ENCODE peak calls at places on chromosomes 16 and 17, in seven cellular contexts. O is AG09309, C is NT2/D1, K is GM23338, B is psoas muscle, V is sigmoid colon, U is cardiac fibroblast. Q is an unnamed sample.

GRCh38 chr17:39153541-39154111 is 2.2 kb upstream of the PLXDC1 start:
- DNase-seq in V (peak; percentile 97), C (no peak), U (peak; percentile 94), K (peak; percentile 78), B (peak; percentile 95), O (no peak), Q (peak; percentile 64)

GRCh38 chr17:62704381-62704971 is 77.0 kb downstream of the MRC2 start:
- DNase-seq in U (peak; percentile 67), B (peak; percentile 65), O (no peak), C (no peak), V (peak; percentile 76), K (peak; percentile 74), Q (no peak)

GRCh38 chr17:61324540-61324868 is 75.1 kb upstream of the TBX2 start:
- DNase-seq in U (peak; percentile 79), B (no peak), O (no peak), C (no peak), K (no peak), V (no peak), Q (no peak)

GRCh38 chr17:75611746-75612437 is 21.3 kb upstream of the SMIM5 start:
- DNase-seq in K (no peak), O (no peak), C (no peak), U (no peak), B (no peak), V (no peak), Q (no peak)

GRCh38 chr16:58086381-58087208 is 42.6 kb downstream of the CFAP20 start:
- DNase-seq in V (no peak), O (no peak), C (no peak), U (no peak), B (no peak), K (no peak), Q (no peak)

GRCh38 chr17:1562178-1562643 is 381 bp downstream of the PITPNA start:
- DNase-seq in C (no peak), B (peak; percentile 80), U (peak; percentile 30), V (peak; percentile 76), K (peak; percentile 50), O (no peak), Q (no peak)

GRCh38 chr17:47618416-47618815 is 31.3 kb upstream of the KPNB1 start:
- DNase-seq in K (peak; percentile 59), B (no peak), U (peak; percentile 22), C (no peak), O (no peak), V (no peak), Q (no peak)

GRCh38 chr17:72724375-72724774 is 368.1 kb downstream of the SLC39A11 start:
- DNase-seq in U (peak; percentile 41), C (no peak), V (no peak), K (no peak), O (no peak), B (no peak), Q (no peak)

GRCh38 chr17:13862341-13862740 is 207.0 kb upstream of the COX10 start:
- DNase-seq in O (no peak), U (no peak), V (no peak), C (no peak), B (no peak), K (no peak), Q (no peak)

GRCh38 chr17:27810902-27811557 is 10.7 kb upstream of the NOS2 start:
- DNase-seq in U (peak; percentile 49), O (no peak), B (no peak), K (no peak), V (no peak), C (no peak), Q (peak; percentile 24)

GRCh38 chr16:29845656-29846055 is 17.4 kb downstream of the CDIPT start:
- DNase-seq in B (no peak), O (no peak), K (no peak), V (no peak), C (no peak), U (no peak), Q (no peak)

GRCh38 chr16:89712476-89712805 is 8.3 kb downstream of the VPS9D1 start:
- DNase-seq in C (no peak), V (no peak), B (no peak), O (no peak), U (peak; percentile 16), K (no peak), Q (no peak)

GRCh38 chr16:578870-579405 is 9.2 kb downstream of the PIGQ start:
- DNase-seq in K (peak; percentile 93), B (peak; percentile 91), O (no peak), U (peak; percentile 76), C (no peak), V (peak; percentile 85), Q (no peak)

GRCh38 chr17:40058151-40058784 is 4.1 kb upstream of the MED24 start:
- DNase-seq in V (no peak), O (no peak), C (no peak), U (peak; percentile 46), K (no peak), B (no peak), Q (no peak)

GRCh38 chr16:71853413-71853812 is 7.6 kb downstream of the ATXN1L start:
- DNase-seq in K (no peak), O (no peak), B (no peak), V (no peak), U (no peak), C (no peak), Q (no peak)

GRCh38 chr16:51222016-51222415 is 70.9 kb upstream of the SALL1 start:
- DNase-seq in K (no peak), C (no peak), O (no peak), B (no peak), V (no peak), U (no peak), Q (no peak)

GRCh38 chr17:39591958-39592954 is 15.5 kb downstream of the NEUROD2 start:
- DNase-seq in U (peak; percentile 53), O (no peak), V (no peak), B (no peak), K (peak; percentile 96), C (peak; percentile 64), Q (peak; percentile 3)

GRCh38 chr17:69058165-69058564 is 2.6 kb downstream of the ABCA9 start:
- DNase-seq in U (no peak), K (peak; percentile 62), B (no peak), O (no peak), V (no peak), C (no peak), Q (no peak)

GRCh38 chr17:69057280-69057679 is 3.4 kb downstream of the ABCA9 start:
- DNase-seq in U (no peak), O (no peak), C (no peak), K (no peak), V (no peak), B (no peak), Q (no peak)

GRCh38 chr17:69061901-69062556 is 1.3 kb upstream of the ABCA9 start:
- DNase-seq in K (no peak), U (no peak), B (no peak), O (no peak), C (no peak), V (no peak), Q (no peak)

GRCh38 chr17:69060835-69061234 is at the start of gene ABCA9:
- DNase-seq in O (peak; percentile 40), U (peak; percentile 95), B (no peak), K (no peak), C (no peak), V (no peak), Q (peak; percentile 76)

DNA sequence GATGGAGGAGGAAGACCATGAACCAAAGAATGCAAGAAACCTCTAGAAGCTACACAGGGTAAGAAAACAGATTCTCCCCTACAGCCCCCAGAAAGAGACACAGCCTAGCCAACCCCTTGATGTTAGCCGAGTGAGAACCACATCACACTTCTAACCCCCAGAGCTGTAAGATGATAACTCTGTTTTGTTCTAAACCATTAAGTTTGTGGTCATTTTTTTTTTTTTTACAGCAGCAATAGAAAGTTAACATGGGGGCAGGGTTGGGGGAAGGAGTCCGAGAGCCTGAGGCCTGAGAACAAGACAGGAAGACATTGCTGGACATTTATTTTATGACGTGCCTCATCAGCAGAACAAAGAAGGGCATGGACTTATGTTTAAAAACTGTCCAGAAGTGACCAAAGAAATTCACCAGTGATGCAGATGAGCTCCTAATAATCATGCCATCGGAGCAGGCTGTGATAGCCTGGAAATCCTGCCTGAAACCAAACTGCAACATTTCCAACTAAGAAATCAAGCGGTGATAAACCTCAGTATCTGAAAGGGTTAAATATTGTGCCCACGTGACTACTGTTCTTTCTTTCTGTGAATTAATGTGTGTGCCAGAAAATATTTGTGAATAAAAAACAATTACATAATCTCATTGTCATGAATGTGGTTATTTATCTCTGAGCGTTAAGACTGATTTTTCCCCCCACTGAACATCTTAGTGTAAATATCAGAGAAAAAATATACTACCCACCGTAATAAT is 1.1 kb downstream of the ABCA9 start:
- DNase-seq in B (no peak), O (no peak), V (no peak), C (no peak), K (no peak), U (peak; percentile 60), Q (no peak)
- H3K4me3 ChIP-seq in B (peak overlapping the region; percentile 39), O (no peak overlapping the region), V (peak overlapping the region; percentile 18), C (no peak overlapping the region), K (no peak overlapping the region), U (peak overlapping the region; percentile 24), Q (no peak overlapping the region)

GRCh38 chr17:31487648-31488263 is 96.3 kb downstream of the RAB11FIP4 start:
- DNase-seq in B (peak; percentile 85), V (peak; percentile 84), K (peak; percentile 96), O (no peak), C (peak; percentile 75), U (peak; percentile 7), Q (no peak)
- H3K4me3 ChIP-seq in B (peak overlapping the region; percentile 65), V (peak overlapping the region; percentile 48), K (peak overlapping the region; percentile 94), O (no peak overlapping the region), C (peak overlapping the region; percentile 58), U (peak overlapping the region; percentile 32), Q (peak overlapping the region; percentile 43)

DNA sequence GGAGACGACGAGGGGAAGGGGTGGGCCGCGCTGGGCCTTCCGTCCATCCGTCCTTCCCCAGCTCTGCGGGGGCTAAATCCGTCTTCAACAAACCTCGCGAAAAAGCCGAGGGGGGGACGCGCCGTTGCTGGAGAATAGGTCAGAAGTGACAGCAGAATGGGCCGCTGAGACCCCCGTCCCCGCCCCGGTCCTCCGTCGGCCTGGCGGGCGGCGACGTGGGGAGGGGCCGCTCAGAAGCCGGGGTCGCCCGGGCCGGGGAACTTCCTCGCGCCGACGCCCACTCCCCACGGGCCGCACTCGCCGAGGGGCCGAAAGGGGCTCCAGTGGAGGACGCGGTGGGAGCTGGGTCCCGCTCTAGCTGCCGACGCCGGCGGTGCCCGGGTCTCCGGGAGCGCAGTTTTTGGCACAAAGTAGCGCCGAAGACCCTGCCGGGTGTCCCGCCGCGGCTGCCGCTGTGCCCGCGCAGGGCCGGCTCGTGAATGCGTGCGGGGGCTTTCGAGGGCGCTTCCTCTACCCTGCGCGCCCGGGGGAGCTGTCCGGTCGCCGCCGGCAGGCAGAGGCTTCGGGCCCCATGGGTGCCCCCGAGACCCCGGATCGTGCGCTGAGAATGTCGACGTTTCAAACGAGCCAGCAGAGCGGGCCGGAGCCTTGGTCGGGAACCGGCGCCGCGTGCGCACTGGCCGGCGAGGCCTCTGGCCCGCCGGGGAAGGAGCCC is 46.4 kb upstream of the SLC38A10 start:
- DNase-seq in K (peak; percentile 51), B (no peak), O (no peak), U (no peak), V (peak; percentile 67), C (no peak), Q (no peak)
- H3K4me3 ChIP-seq in K (peak overlapping the region; percentile 84), B (peak overlapping the region; percentile 88), O (no peak overlapping the region), U (peak overlapping the region; percentile 89), V (peak overlapping the region; percentile 93), C (peak overlapping the region; percentile 33), Q (peak overlapping the region; percentile 95)

DNA sequence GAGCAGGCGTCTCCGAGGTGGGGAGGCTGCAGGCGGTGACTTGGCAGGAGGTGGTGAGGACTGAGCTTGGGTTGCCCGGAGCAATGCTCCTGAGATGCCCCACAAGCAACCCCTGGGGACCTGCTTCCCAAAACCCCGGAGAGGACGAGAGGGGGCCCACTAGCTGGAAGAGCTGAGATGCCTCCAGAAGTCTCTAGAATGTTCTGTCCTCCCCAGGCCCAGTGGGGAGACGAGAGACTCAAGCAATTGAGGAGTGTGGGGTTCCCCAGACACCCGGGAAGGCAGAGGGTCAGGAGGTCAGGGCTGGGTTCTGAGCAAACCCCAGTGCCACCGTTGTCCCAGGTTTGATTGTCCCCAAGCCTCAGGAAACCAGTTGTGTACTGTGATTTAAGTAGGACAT is 21.2 kb upstream of the ATP2C2 start:
- DNase-seq in V (no peak), O (no peak), U (no peak), K (no peak), C (no peak), B (no peak), Q (no peak)
- H3K4me3 ChIP-seq in V (no peak overlapping the region), O (no peak overlapping the region), U (no peak overlapping the region), K (no peak overlapping the region), C (no peak overlapping the region), B (no peak overlapping the region), Q (no peak overlapping the region)

Q was measured in skeletal muscle cell.